ENCODE peak calls at places on chromosome 6, in eight cellular contexts. I is breast epithelium, D is ovary, G is GM23338, J is fibroblast of lung, T is RWPE2, O is cardiac muscle cell, V is heart right ventricle. S is an unnamed sample.
A peak's percentile ranks its signal among the peaks of the same experiment; 100 is the strongest.

GRCh38 chr6:31826793-31827285 is 699 bp upstream of the HSPA1B start:
- DNase-seq in I (peak; percentile 94), D (peak; percentile 84), G (peak; percentile 83), J (peak; percentile 88), T (peak; percentile 89), O (peak; percentile 53), V (peak; percentile 89), S (peak; percentile 91)

GRCh38 chr6:108732101-108732870 is 115.9 kb upstream of the ARMC2 start:
- DNase-seq in I (no peak), D (no peak), G (no peak), J (peak; percentile 74), T (peak; percentile 76), O (no peak), V (no peak), S (no peak)

GRCh38 chr6:83270971-83271714 is 78.0 kb downstream of the RWDD2A start:
- DNase-seq in I (no peak), D (no peak), G (no peak), J (peak; percentile 94), T (no peak), O (no peak), V (no peak), S (no peak)

GRCh38 chr6:51398064-51398740 is 579.5 kb downstream of the TFAP2B start:
- DNase-seq in I (no peak), D (no peak), G (peak; percentile 10), J (peak; percentile 30), T (no peak), O (peak; percentile 8), V (no peak), S (no peak)

GRCh38 chr6:6878921-6879585 is 228.7 kb upstream of the RREB1 start:
- DNase-seq in I (no peak), D (no peak), G (no peak), J (peak; percentile 23), T (no peak), O (no peak), V (no peak), S (no peak)

GRCh38 chr6:56288347-56288746 is 41.0 kb upstream of the COL21A1 start:
- DNase-seq in I (no peak), D (no peak), G (no peak), J (no peak), T (no peak), O (peak; percentile 11), V (no peak), S (no peak)

GRCh38 chr6:161407581-161407980 is 133.7 kb upstream of the AGPAT4 start:
- DNase-seq in I (no peak), D (no peak), G (no peak), J (peak; percentile 84), T (no peak), O (no peak), V (no peak), S (peak; percentile 32)

GRCh38 chr6:145863396-145863795 is 48.8 kb upstream of the FBXO30 start:
- DNase-seq in I (no peak), D (no peak), G (no peak), J (no peak), T (no peak), O (no peak), V (no peak), S (no peak)

GRCh38 chr6:456358-456857 is 64.9 kb downstream of the IRF4 start:
- DNase-seq in I (no peak), D (no peak), G (peak; percentile 47), J (no peak), T (peak; percentile 11), O (no peak), V (no peak), S (no peak)

GRCh38 chr6:101662111-101662897 is 268.8 kb downstream of the GRIK2 start:
- DNase-seq in I (no peak), D (no peak), G (no peak), J (no peak), T (no peak), O (no peak), V (no peak), S (no peak)

GRCh38 chr6:71364910-71365542 is 76.4 kb downstream of the OGFRL1 start:
- DNase-seq in I (no peak), D (no peak), G (no peak), J (peak; percentile 43), T (no peak), O (no peak), V (no peak), S (no peak)

GRCh38 chr6:114342826-114343781 is at the start of gene HS3ST5:
- DNase-seq in I (no peak), D (no peak), G (peak; percentile 91), J (peak; percentile 32), T (peak; percentile 42), O (peak; percentile 88), V (peak; percentile 12), S (peak; percentile 56)

GRCh38 chr6:45479834-45480696 is 102.3 kb upstream of the SUPT3H start:
- DNase-seq in I (no peak), D (no peak), G (no peak), J (peak; percentile 81), T (no peak), O (no peak), V (no peak), S (no peak)

GRCh38 chr6:54802775-54803631 is 43.6 kb upstream of the FAM83B start:
- DNase-seq in I (no peak), D (no peak), G (peak; percentile 40), J (peak; percentile 70), T (no peak), O (no peak), V (no peak), S (no peak)

GRCh38 chr6:43368517-43369160 is 808 bp downstream of the ZNF318 start:
- DNase-seq in I (no peak), D (peak; percentile 59), G (peak; percentile 79), J (peak; percentile 40), T (no peak), O (peak; percentile 78), V (peak; percentile 66), S (peak; percentile 62)

GRCh38 chr6:68761985-68762384 is 126.9 kb downstream of the ADGRB3 start:
- DNase-seq in I (no peak), D (no peak), G (no peak), J (no peak), T (no peak), O (no peak), V (no peak), S (no peak)

GRCh38 chr6:38773338-38773737 is 58.2 kb downstream of the DNAH8 start:
- DNase-seq in I (no peak), D (no peak), G (peak; percentile 87), J (no peak), T (no peak), O (peak; percentile 3), V (no peak), S (peak; percentile 29)

GRCh38 chr6:46993846-46994245 is 48.3 kb downstream of the ADGRF1 start:
- DNase-seq in I (no peak), D (no peak), G (no peak), J (peak; percentile 99), T (peak; percentile 58), O (no peak), V (no peak), S (no peak)

GRCh38 chr6:79076160-79076559 is 1.9 kb downstream of the PHIP start:
- DNase-seq in I (no peak), D (no peak), G (no peak), J (peak; percentile 17), T (no peak), O (no peak), V (no peak), S (no peak)

GRCh38 chr6:157873735-157874344 is 50.8 kb downstream of the SNX9 start:
- DNase-seq in I (peak; percentile 37), D (peak; percentile 62), G (peak; percentile 93), J (peak; percentile 54), T (no peak), O (peak; percentile 64), V (peak; percentile 66), S (peak; percentile 80)
- TF ChIP-seq CTCF in I (peak; percentile 68), D (peak; percentile 53), G (peak; percentile 90), J (peak; percentile 84), T (peak; percentile 90), O (peak; percentile 86), V (peak; percentile 83), S (peak; percentile 73)

GRCh38 chr6:36674942-36675341 is 3.6 kb upstream of the CDKN1A start:
- DNase-seq in I (no peak), D (no peak), G (no peak), J (no peak), T (no peak), O (no peak), V (no peak), S (no peak)

GRCh38 chr6:36677059-36677749 is 1.3 kb upstream of the CDKN1A start:
- DNase-seq in I (no peak), D (no peak), G (no peak), J (peak; percentile 39), T (no peak), O (no peak), V (no peak), S (no peak)

GRCh38 chr6:36671687-36672375 is 6.7 kb upstream of the CDKN1A start:
- DNase-seq in I (no peak), D (no peak), G (no peak), J (no peak), T (no peak), O (no peak), V (no peak), S (no peak)

GRCh38 chr6:36676142-36677058 is 2.1 kb upstream of the CDKN1A start:
- DNase-seq in I (peak; percentile 63), D (no peak), G (no peak), J (peak; percentile 61), T (no peak), O (no peak), V (no peak), S (no peak)

GRCh38 chr6:36673882-36674281 is 4.6 kb upstream of the CDKN1A start:
- DNase-seq in I (no peak), D (no peak), G (no peak), J (no peak), T (no peak), O (no peak), V (no peak), S (no peak)
- H3K4me1 ChIP-seq in I (peaks cover 6% of the 10 kb centered on the region), D (peaks cover 11% of the 10 kb centered on the region), G (peaks cover 34% of the 10 kb centered on the region), J (peaks cover 23% of the 10 kb centered on the region), T (peaks cover 37% of the 10 kb centered on the region), O (peaks cover 20% of the 10 kb centered on the region), V (peaks cover 10% of the 10 kb centered on the region), S (peaks cover 22% of the 10 kb centered on the region)

GRCh38 chr6:15322781-15323536 is 77.1 kb downstream of the JARID2 start:
- DNase-seq in I (no peak), D (no peak), G (no peak), J (peak; percentile 85), T (peak; percentile 77), O (no peak), V (no peak), S (no peak)
- H3K27ac ChIP-seq in I (no peak overlapping the region), D (no peak overlapping the region), G (peak overlapping the region; percentile 30), J (no peak overlapping the region), T (peak overlapping the region; percentile 77), O (no peak overlapping the region), V (no peak overlapping the region), S (no peak overlapping the region)

GRCh38 chr6:53233309-53233708 is 84.7 kb upstream of the GCM1 start:
- DNase-seq in I (no peak), D (no peak), G (no peak), J (peak; percentile 67), T (no peak), O (no peak), V (no peak), S (no peak)

GRCh38 chr6:53239526-53239925 is 90.9 kb upstream of the GCM1 start:
- DNase-seq in I (no peak), D (no peak), G (no peak), J (no peak), T (no peak), O (no peak), V (no peak), S (no peak)

GRCh38 chr6:53238311-53238710 is 89.7 kb upstream of the GCM1 start:
- DNase-seq in I (no peak), D (no peak), G (no peak), J (no peak), T (no peak), O (no peak), V (no peak), S (peak; percentile 64)

GRCh38 chr6:53236241-53236640 is 87.6 kb upstream of the GCM1 start:
- DNase-seq in I (no peak), D (no peak), G (no peak), J (no peak), T (no peak), O (no peak), V (no peak), S (no peak)

GRCh38 chr6:53235508-53235907 is 86.9 kb upstream of the GCM1 start:
- DNase-seq in I (no peak), D (no peak), G (no peak), J (no peak), T (no peak), O (no peak), V (no peak), S (no peak)
- TF ChIP-seq CTCF in I (no peak), D (no peak), G (no peak), J (no peak), T (no peak), O (no peak), V (no peak), S (no peak)

S was measured in testis.